ENCODE peak calls at places on chromosomes 13 and 19, in four cellular contexts. Q is HepG2, R is K562, O is GM12878. F is an unnamed sample.

GRCh38 chr13:112625698-112626097 is 37.7 kb upstream of the TUBGCP3 start:
- DNase-seq in R (no peak), Q (no peak), O (no peak), F (no peak)

GRCh38 chr19:16684216-16684615 is 23.3 kb downstream of the TMEM38A start:
- DNase-seq in O (no peak), Q (no peak), R (no peak), F (no peak)

GRCh38 chr13:44142540-44142867 is 231.1 kb upstream of the SERP2 start:
- DNase-seq in Q (no peak), O (no peak), R (no peak), F (peak)

GRCh38 chr19:11240008-11240444 is 607 bp downstream of the ANGPTL8 start:
- DNase-seq in R (no peak), Q (peak), O (no peak), F (no peak)

GRCh38 chr13:22047082-22047784 is 376.4 kb downstream of the FGF9 start:
- DNase-seq in O (no peak), Q (peak), R (no peak), F (no peak)

GRCh38 chr19:17292301-17293074 is 10.7 kb downstream of the ABHD8 start:
- DNase-seq in O (peak), Q (peak), R (peak), F (peak)

GRCh38 chr13:76677047-76677446 is 209.2 kb downstream of the KCTD12 start:
- DNase-seq in O (no peak), R (no peak), Q (no peak), F (no peak)

GRCh38 chr19:46009530-46010510 is 13.0 kb downstream of the PGLYRP1 start:
- DNase-seq in R (peak), Q (peak), O (no peak), F (peak)

GRCh38 chr19:48806518-48806817 is 4.4 kb downstream of the BCAT2 start:
- DNase-seq in O (no peak), Q (no peak), R (peak), F (no peak)

GRCh38 chr19:42175952-42176648 is 41.4 kb downstream of the DEDD2 start:
- DNase-seq in O (no peak), Q (no peak), R (no peak), F (peak)

GRCh38 chr19:34436716-34437115 is 8.5 kb downstream of the UBA2 start:
- DNase-seq in R (no peak), O (no peak), Q (no peak), F (no peak)

GRCh38 chr19:49690656-49691242 is at the start of gene CPT1C:
- DNase-seq in Q (no peak), R (no peak), O (no peak), F (no peak)

GRCh38 chr13:79647518-79647917 is 166.6 kb downstream of the NDFIP2 start:
- DNase-seq in R (no peak), Q (no peak), O (no peak), F (no peak)

GRCh38 chr13:79645569-79645968 is 164.6 kb downstream of the NDFIP2 start:
- DNase-seq in O (no peak), Q (no peak), R (no peak), F (no peak)

GRCh38 chr13:79642596-79642995 is 161.6 kb downstream of the NDFIP2 start:
- DNase-seq in R (no peak), Q (no peak), O (no peak), F (no peak)

GRCh38 chr13:79648191-79648590 is 167.2 kb downstream of the NDFIP2 start:
- DNase-seq in R (no peak), Q (no peak), O (no peak), F (no peak)

DNA sequence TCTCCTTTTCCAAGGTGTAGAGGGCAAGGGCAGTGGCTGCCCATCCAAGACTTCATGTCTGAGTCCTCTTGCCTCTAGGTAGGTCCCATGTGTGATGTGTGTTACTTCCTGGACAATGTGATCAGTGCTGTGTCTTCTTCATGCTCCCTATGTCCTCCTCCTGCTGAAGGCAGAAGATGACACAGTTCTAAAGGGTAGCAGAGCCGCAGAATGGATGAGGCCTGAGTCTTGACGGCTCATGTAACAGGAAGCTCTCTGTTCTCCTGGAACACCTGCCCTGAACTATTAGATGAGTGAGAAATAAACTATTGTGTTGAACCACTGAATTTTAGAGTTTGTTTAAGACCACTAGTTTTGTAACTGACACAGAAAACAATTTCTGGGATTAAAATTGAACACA is 165.9 kb downstream of the NDFIP2 start:
- DNase-seq in Q (no peak), R (no peak), O (no peak), F (no peak)
- TF ChIP-seq TARDBP in Q (no peak), R (no peak), O (no peak), F (no peak)

GRCh38 chr13:106555631-106556328 is 12.2 kb downstream of the ARGLU1 start:
- DNase-seq in O (no peak), R (no peak), Q (no peak), F (no peak)
- TF ChIP-seq TARDBP in O (no peak), R (no peak), Q (no peak), F (no peak)

DNA sequence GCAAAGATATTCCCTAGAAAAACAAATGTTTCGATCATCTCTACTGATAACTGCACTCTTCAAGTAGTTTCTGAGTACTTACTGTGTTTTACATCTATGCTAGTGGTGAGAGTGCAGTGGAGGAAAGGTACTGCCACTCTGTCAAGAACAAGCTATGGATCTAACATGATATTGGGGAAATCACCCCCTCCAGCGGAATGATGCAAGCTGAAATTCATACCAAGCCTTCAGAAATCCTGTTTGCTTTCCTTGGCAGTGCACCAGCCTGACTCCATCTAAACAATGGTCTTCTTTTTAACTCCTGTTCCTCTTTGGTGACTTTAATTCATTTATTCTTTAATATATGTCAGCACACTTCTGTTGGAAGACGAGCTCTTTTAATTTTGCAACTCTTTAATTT is 238.0 kb downstream of the PCDH9 start:
- DNase-seq in R (no peak), O (no peak), Q (no peak), F (peak)
- TF ChIP-seq TARDBP in R (no peak), O (no peak), Q (no peak), F (no peak)

GRCh38 chr13:31967155-31967554 is 64.4 kb upstream of the FRY start:
- DNase-seq in R (no peak), O (no peak), Q (no peak), F (no peak)
- TF ChIP-seq TARDBP in R (no peak), O (no peak), Q (no peak), F (no peak)

DNA sequence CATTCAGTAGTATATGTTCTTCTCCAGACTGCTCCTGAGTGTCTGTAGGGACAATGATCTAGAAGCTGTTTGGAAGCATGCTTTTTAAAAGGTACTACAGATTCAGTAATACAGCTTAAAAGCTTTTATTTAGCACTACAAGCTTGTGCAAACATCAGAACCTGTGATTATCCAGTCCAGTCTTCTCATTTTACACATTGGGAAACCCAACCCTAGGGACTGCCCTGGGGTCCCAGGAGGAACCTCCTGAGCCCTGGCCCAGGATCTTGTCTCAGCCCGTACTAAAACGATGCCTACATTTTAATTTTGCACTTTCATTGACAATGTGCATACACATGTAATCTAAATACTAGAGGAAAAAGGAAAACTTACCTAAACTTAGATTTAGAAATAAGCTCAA is 12.5 kb downstream of the DOCK9 start:
- DNase-seq in R (no peak), O (no peak), Q (no peak), F (no peak)
- TF ChIP-seq TARDBP in R (no peak), O (no peak), Q (no peak), F (no peak)

F was measured in HEK293T.